ENCODE peak calls at places on chromosomes 12 and 14, in six cellular contexts. U is pancreas, Y is ascending aorta, A is adrenal gland, W is progenitor cell of endocrine pancreas, C is cardiac muscle cell. H is an unnamed sample.

GRCh38 chr12:17949558-17950141 is 140.3 kb downstream of the RERGL start:
- DNase-seq in C (no peak), A (no peak), W (no peak), Y (no peak), U (no peak), H (no peak)

GRCh38 chr12:42459336-42459847 is 130.2 kb downstream of the PRICKLE1 start:
- DNase-seq in Y (no peak), W (no peak), U (no peak), A (no peak), C (no peak), H (no peak)

GRCh38 chr14:103445783-103446182 is 60.6 kb downstream of the MARK3 start:
- DNase-seq in U (no peak), W (no peak), Y (no peak), A (no peak), C (no peak), H (no peak)

GRCh38 chr12:94575024-94575423 is 75.3 kb downstream of the TMCC3 start:
- DNase-seq in W (no peak), A (no peak), C (no peak), Y (no peak), U (no peak), H (no peak)

GRCh38 chr14:75531660-75532317 is 9.5 kb downstream of the BATF start:
- DNase-seq in C (no peak), U (no peak), W (no peak), Y (no peak), A (no peak), H (no peak)

GRCh38 chr12:68483592-68484373 is 126.9 kb upstream of the RAP1B start:
- DNase-seq in Y (no peak), A (no peak), W (no peak), C (no peak), U (no peak), H (no peak)

GRCh38 chr14:32932302-32932920 is 6.3 kb upstream of the NPAS3 start:
- DNase-seq in W (no peak), A (no peak), C (no peak), Y (no peak), U (no peak), H (no peak)

GRCh38 chr12:13220848-13221247 is 24.3 kb downstream of the EMP1 start:
- DNase-seq in A (no peak), C (no peak), Y (no peak), W (no peak), U (no peak), H (no peak)

GRCh38 chr12:105253882-105254513 is 18.0 kb upstream of the APPL2 start:
- DNase-seq in C (no peak), Y (no peak), A (no peak), W (no peak), U (no peak), H (no peak)

GRCh38 chr14:104875811-104876210 is 10.7 kb downstream of the CEP170B start:
- DNase-seq in C (no peak), W (no peak), A (no peak), U (peak), Y (no peak), H (no peak)

GRCh38 chr14:80955434-80955939 is at the start of gene TSHR:
- DNase-seq in U (peak), C (no peak), A (no peak), W (no peak), Y (no peak), H (no peak)

GRCh38 chr12:79659961-79660431 is 30.8 kb downstream of the PAWR start:
- DNase-seq in W (no peak), C (peak), A (no peak), U (no peak), Y (no peak), H (no peak)

GRCh38 chr12:106138279-106138645 is 492 bp downstream of the NUAK1 start:
- DNase-seq in Y (no peak), C (peak), A (no peak), W (no peak), U (peak), H (peak)

GRCh38 chr12:105107176-105107496 is 395 bp upstream of the WASHC4 start:
- DNase-seq in Y (no peak), U (no peak), C (no peak), W (no peak), A (no peak), H (no peak)

GRCh38 chr14:90453401-90453951 is 56.6 kb downstream of the CALM1 start:
- DNase-seq in W (no peak), C (peak), A (no peak), U (no peak), Y (no peak), H (peak)

GRCh38 chr14:49598479-49599301 is at the start of gene LRR1:
- DNase-seq in U (peak), C (peak), Y (peak), A (peak), W (peak), H (peak)

DNA sequence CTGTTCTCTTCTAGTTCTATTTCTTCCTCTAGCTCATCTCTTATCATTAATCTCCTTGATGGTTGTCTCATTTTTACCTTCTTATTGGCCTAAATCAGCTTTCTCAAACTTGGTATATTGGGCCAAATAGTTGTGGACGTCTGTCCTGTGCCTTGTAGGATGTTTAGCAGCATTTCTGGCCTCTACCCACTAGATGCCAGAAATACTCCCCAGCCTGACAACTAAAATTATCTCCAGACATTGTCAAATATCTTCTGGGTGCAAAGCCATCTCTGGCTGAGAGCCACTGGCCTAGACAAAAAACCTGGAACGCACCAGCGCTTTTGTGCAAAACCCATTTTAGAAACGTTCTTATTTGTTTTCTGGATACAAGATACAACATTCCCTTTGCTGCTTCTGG is 38.8 kb upstream of the LRRC10 start:
- DNase-seq in C (no peak), U (no peak), W (no peak), Y (no peak), A (no peak), H (no peak)
- TF ChIP-seq CTCF in C (no peak), U (no peak), W (no peak), Y (no peak), A (no peak), H (no peak)

GRCh38 chr12:120643574-120643973 is 3.1 kb downstream of the CABP1 start:
- DNase-seq in W (no peak), C (no peak), Y (no peak), A (no peak), U (no peak), H (no peak)

GRCh38 chr12:120640840-120641833 is 711 bp downstream of the CABP1 start:
- DNase-seq in Y (no peak), A (peak), U (peak), W (peak), C (peak), H (peak)

GRCh38 chr12:120642806-120643205 is 2.4 kb downstream of the CABP1 start:
- DNase-seq in A (no peak), W (no peak), Y (no peak), U (no peak), C (no peak), H (no peak)

GRCh38 chr12:120642086-120642485 is 1.7 kb downstream of the CABP1 start:
- DNase-seq in Y (no peak), A (no peak), W (no peak), U (no peak), C (no peak), H (no peak)

DNA sequence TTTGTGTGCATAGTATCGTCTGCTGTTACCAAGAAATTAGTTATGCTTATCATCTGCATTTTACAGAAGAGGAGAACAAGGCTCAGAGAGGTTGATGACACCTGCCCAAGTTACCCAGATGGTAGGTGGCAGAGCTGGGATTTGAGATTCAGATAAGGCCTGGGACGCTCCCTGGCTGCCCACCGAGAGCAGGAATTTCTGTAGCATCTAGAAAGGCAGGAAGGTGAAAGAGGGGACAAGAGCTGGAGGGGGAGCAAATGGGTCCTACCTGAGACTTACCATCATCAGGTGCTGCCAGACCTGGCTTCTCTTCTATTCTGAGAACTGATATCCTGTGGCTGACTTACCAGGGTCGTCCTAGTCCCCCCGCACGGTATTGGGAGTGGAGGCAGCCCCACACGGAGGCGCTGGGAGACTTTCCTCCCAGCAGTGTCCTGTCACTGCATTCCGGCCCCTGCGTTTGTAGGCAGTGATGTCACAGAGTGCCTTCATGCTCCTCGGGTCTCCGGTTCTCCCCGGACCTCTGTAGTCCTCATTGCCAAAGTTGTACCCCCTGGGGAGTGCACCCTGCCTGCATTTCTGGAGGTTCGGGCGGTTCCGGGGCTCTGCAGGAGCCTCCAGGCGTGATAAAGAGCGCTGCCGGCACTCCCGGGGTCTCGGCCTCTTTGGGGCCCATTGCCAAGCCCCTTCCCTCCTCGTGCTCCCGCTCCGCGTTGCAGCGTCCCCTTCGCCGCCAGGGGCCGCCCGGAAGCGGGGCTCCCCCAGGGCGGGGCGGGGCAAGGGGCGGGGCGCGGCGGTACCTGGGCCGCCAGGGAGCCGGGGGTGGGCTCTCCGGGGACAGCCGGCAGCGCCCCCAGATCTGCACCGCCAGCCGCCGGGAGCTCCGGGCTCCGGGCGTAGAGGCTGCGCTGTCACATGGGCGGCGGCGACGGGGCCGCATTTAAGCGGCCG is at the start of gene CABP1:
- DNase-seq in W (peak), C (peak), U (peak), Y (no peak), A (no peak), H (peak)
- TF ChIP-seq CTCF in W (peak), C (no peak), U (no peak), Y (no peak), A (no peak), H (peak)

GRCh38 chr12:6335451-6336078 is 6.3 kb downstream of the TNFRSF1A start:
- DNase-seq in C (peak), W (no peak), Y (peak), A (peak), U (peak), H (no peak)
- TF ChIP-seq CTCF in C (peak), W (peak), Y (peak), A (peak), U (peak), H (no peak)

DNA sequence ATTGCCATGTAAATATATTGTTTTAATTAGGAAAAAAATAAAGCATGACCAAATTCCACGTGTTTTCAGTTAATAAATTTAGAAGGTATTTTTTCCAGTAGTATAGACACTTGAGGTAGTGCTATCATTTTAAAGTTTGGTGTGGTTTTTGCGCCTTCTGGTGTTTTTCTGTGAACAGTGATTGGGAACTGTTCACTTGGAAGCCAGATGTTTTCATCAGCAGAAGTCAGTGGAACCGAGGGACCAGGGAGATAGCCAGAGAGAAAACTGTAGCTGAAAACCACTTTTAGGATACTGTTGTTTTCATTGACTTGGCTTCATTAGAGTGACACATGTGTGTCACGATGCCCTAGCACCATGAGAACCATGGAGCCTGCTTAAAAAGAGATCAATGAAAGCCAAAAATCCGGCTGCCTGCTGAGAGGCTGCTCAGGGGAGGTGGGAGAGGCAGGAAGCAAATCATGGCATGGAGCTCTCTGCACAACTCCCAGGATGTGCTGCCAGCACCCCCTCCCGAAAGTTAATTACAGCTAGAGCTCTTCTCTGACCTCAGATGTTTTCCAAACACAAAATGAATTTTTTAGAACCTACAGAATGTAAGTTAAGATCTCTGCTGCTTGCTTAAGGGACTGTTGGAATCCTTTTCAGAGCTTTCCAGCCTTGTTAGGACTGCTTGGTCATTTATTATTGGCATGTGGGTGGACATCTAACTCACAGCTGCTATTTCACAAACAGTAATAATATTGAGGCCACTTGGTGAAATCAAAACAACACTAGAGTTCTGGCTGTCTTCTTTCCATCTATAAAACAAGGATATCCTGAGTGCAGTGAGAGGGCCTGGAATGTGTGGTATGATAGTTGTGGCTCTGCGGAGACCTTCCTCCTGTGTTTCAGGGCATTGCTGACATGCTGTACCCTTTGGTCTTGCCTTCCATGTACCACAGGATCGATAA is 192.3 kb downstream of the ANO4 start:
- DNase-seq in W (no peak), C (no peak), U (no peak), A (no peak), Y (no peak), H (no peak)
- TF ChIP-seq CTCF in W (no peak), C (no peak), U (no peak), A (no peak), Y (no peak), H (no peak)

GRCh38 chr14:99609245-99610117 is 5.5 kb upstream of the CCDC85C start:
- DNase-seq in Y (no peak), C (peak), A (no peak), U (no peak), W (no peak), H (no peak)
- TF ChIP-seq CTCF in Y (no peak), C (no peak), A (no peak), U (no peak), W (no peak), H (no peak)

GRCh38 chr12:52171950-52172512 is 19.8 kb downstream of the KRT80 start:
- DNase-seq in Y (no peak), U (peak), A (no peak), W (peak), C (no peak), H (no peak)
- TF ChIP-seq CTCF in Y (no peak), U (peak), A (peak), W (peak), C (peak), H (no peak)

GRCh38 chr14:84006643-84007137 is 1523.3 kb upstream of the FLRT2 start:
- DNase-seq in W (no peak), C (peak), U (no peak), A (peak), Y (no peak), H (no peak)
- TF ChIP-seq CTCF in W (no peak), C (peak), U (no peak), A (peak), Y (no peak), H (no peak)

GRCh38 chr14:63993992-63994391 is 141.2 kb downstream of the SYNE2 start:
- DNase-seq in W (no peak), C (no peak), U (no peak), A (no peak), Y (no peak), H (no peak)
- TF ChIP-seq CTCF in W (no peak), C (peak), U (no peak), A (no peak), Y (no peak), H (peak)

DNA sequence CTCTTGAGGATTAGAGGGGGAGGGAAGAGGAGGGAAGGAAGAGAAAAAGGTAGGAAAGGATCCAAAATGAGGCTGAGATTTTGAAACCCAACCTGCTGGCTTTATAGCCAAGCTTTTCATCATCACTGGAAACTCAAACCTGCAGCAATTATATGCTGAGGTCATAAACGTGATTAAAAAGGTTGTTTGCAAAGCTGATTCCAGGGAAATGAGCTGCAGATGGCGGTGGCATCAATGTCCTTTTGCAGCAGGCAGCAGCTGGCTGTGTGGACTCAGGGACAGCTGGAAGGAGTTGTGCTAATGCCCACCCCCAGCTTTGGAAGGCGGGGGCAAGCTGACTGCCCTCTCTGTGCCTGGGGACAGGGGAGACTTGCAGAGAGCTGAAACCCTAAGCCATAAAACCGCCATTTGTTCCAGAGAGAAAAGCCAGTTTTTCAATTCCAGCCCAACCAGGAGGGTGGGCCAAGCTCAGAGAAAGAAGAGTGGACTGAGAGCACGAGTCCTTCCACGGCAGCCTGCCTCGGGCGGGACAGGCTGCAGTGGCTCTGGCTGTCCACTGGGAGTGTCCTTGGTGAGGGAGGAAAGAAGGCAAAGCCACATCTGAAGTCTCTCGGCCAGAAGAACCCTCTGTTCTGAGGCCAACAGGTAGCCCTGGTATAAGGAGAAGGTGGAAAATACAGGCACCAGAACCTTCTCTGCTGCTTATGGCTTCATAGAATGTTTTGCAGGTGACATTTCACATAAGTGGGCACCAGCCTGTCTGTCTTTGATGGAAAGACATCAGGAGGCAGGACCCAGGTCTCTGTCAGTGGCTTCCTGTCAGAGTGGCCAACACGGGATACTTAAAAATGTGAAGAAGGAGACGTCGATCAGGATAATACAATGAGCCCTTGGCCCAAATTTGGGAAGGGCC is 90.7 kb downstream of the SINHCAF start:
- DNase-seq in W (peak), A (peak), C (peak), Y (no peak), U (no peak), H (no peak)
- TF ChIP-seq CTCF in W (peak), A (peak), C (peak), Y (peak), U (peak), H (peak)

H was measured in mesothelial cell of epicardium.